ENCODE peak calls at places on chromosomes 5 and 9, in seven cellular contexts. One of them, this sample, is unnamed.

GRCh38 chr9:33852216-33852826 is 35.4 kb downstream of the UBE2R2 start:
- DNase-seq in T-helper 1 cell: peak
- DNase-seq in CD4-positive, alpha-beta T cell: peak
- DNase-seq in EH: peak
- DNase-seq in cardiac muscle cell: peak
- DNase-seq in nephron progenitor cell: peak
- DNase-seq in upper lobe of right lung: peak
- DNase-seq in this sample: no peak

GRCh38 chr9:92429866-92430265 is 5.6 kb upstream of the OMD start:
- DNase-seq in upper lobe of right lung: no peak
- DNase-seq in nephron progenitor cell: no peak
- DNase-seq in cardiac muscle cell: no peak
- DNase-seq in T-helper 1 cell: no peak
- DNase-seq in CD4-positive, alpha-beta T cell: no peak
- DNase-seq in EH: no peak
- DNase-seq in this sample: no peak

GRCh38 chr5:16844952-16845351 is 91.1 kb downstream of the MYO10 start:
- DNase-seq in cardiac muscle cell: no peak
- DNase-seq in upper lobe of right lung: no peak
- DNase-seq in nephron progenitor cell: no peak
- DNase-seq in EH: no peak
- DNase-seq in T-helper 1 cell: no peak
- DNase-seq in CD4-positive, alpha-beta T cell: no peak
- DNase-seq in this sample: no peak

GRCh38 chr9:129778469-129778868 is 24.5 kb upstream of the TOR1B start:
- DNase-seq in T-helper 1 cell: no peak
- DNase-seq in EH: no peak
- DNase-seq in upper lobe of right lung: no peak
- DNase-seq in nephron progenitor cell: no peak
- DNase-seq in cardiac muscle cell: no peak
- DNase-seq in CD4-positive, alpha-beta T cell: no peak
- DNase-seq in this sample: no peak

GRCh38 chr9:100581661-100582060 is 3.8 kb downstream of the CAVIN4 start:
- DNase-seq in nephron progenitor cell: no peak
- DNase-seq in T-helper 1 cell: no peak
- DNase-seq in cardiac muscle cell: no peak
- DNase-seq in EH: no peak
- DNase-seq in upper lobe of right lung: no peak
- DNase-seq in CD4-positive, alpha-beta T cell: no peak
- DNase-seq in this sample: no peak

GRCh38 chr5:55694152-55694830 is 17.8 kb downstream of the SLC38A9 start:
- DNase-seq in EH: peak
- DNase-seq in CD4-positive, alpha-beta T cell: no peak
- DNase-seq in nephron progenitor cell: no peak
- DNase-seq in cardiac muscle cell: peak
- DNase-seq in upper lobe of right lung: no peak
- DNase-seq in T-helper 1 cell: no peak
- DNase-seq in this sample: no peak

GRCh38 chr5:31116466-31117031 is 76.9 kb upstream of the CDH6 start:
- DNase-seq in upper lobe of right lung: no peak
- DNase-seq in nephron progenitor cell: no peak
- DNase-seq in cardiac muscle cell: peak
- DNase-seq in CD4-positive, alpha-beta T cell: no peak
- DNase-seq in EH: no peak
- DNase-seq in T-helper 1 cell: no peak
- DNase-seq in this sample: no peak

GRCh38 chr5:106171132-106171531 is 1499.6 kb downstream of the EFNA5 start:
- DNase-seq in cardiac muscle cell: peak
- DNase-seq in upper lobe of right lung: no peak
- DNase-seq in CD4-positive, alpha-beta T cell: no peak
- DNase-seq in T-helper 1 cell: no peak
- DNase-seq in nephron progenitor cell: no peak
- DNase-seq in EH: no peak
- DNase-seq in this sample: no peak

GRCh38 chr9:130707225-130707976 is 13.8 kb downstream of the EXOSC2 start:
- DNase-seq in T-helper 1 cell: peak
- DNase-seq in upper lobe of right lung: no peak
- DNase-seq in nephron progenitor cell: peak
- DNase-seq in CD4-positive, alpha-beta T cell: peak
- DNase-seq in EH: peak
- DNase-seq in cardiac muscle cell: peak
- DNase-seq in this sample: peak

GRCh38 chr5:72363146-72363802 is 43.1 kb downstream of the PTCD2 start:
- DNase-seq in upper lobe of right lung: no peak
- DNase-seq in T-helper 1 cell: no peak
- DNase-seq in CD4-positive, alpha-beta T cell: no peak
- DNase-seq in cardiac muscle cell: peak
- DNase-seq in nephron progenitor cell: no peak
- DNase-seq in EH: peak
- DNase-seq in this sample: no peak

GRCh38 chr5:133827001-133827400 is 141.4 kb downstream of the C5orf15 start:
- DNase-seq in cardiac muscle cell: no peak
- DNase-seq in EH: no peak
- DNase-seq in nephron progenitor cell: peak
- DNase-seq in upper lobe of right lung: no peak
- DNase-seq in CD4-positive, alpha-beta T cell: no peak
- DNase-seq in T-helper 1 cell: no peak
- DNase-seq in this sample: no peak

GRCh38 chr5:137492321-137492720 is 6.8 kb downstream of the SPOCK1 start:
- DNase-seq in cardiac muscle cell: peak
- DNase-seq in upper lobe of right lung: no peak
- DNase-seq in CD4-positive, alpha-beta T cell: no peak
- DNase-seq in T-helper 1 cell: no peak
- DNase-seq in nephron progenitor cell: no peak
- DNase-seq in EH: peak
- DNase-seq in this sample: no peak

GRCh38 chr5:33340195-33340594 is 100.6 kb upstream of the TARS1 start:
- DNase-seq in CD4-positive, alpha-beta T cell: no peak
- DNase-seq in T-helper 1 cell: no peak
- DNase-seq in EH: no peak
- DNase-seq in nephron progenitor cell: no peak
- DNase-seq in upper lobe of right lung: no peak
- DNase-seq in cardiac muscle cell: no peak
- DNase-seq in this sample: no peak

GRCh38 chr9:105150991-105151685 is 93.3 kb upstream of the SLC44A1 start:
- DNase-seq in cardiac muscle cell: peak
- DNase-seq in T-helper 1 cell: no peak
- DNase-seq in nephron progenitor cell: no peak
- DNase-seq in upper lobe of right lung: no peak
- DNase-seq in EH: peak
- DNase-seq in CD4-positive, alpha-beta T cell: no peak
- DNase-seq in this sample: no peak

GRCh38 chr9:112894699-112895098 is 4.0 kb upstream of the SLC46A2 start:
- DNase-seq in EH: no peak
- DNase-seq in nephron progenitor cell: no peak
- DNase-seq in CD4-positive, alpha-beta T cell: no peak
- DNase-seq in upper lobe of right lung: no peak
- DNase-seq in T-helper 1 cell: no peak
- DNase-seq in cardiac muscle cell: no peak
- DNase-seq in this sample: no peak

GRCh38 chr9:109780453-109781033 is 545 bp downstream of the PALM2AKAP2 start:
- DNase-seq in cardiac muscle cell: peak
- DNase-seq in EH: peak
- DNase-seq in CD4-positive, alpha-beta T cell: no peak
- DNase-seq in upper lobe of right lung: no peak
- DNase-seq in T-helper 1 cell: no peak
- DNase-seq in nephron progenitor cell: peak
- DNase-seq in this sample: no peak

GRCh38 chr5:136127560-136127959 is 5.1 kb upstream of the SMAD5 start:
- DNase-seq in cardiac muscle cell: no peak
- DNase-seq in upper lobe of right lung: no peak
- DNase-seq in EH: no peak
- DNase-seq in nephron progenitor cell: no peak
- DNase-seq in CD4-positive, alpha-beta T cell: no peak
- DNase-seq in T-helper 1 cell: no peak
- DNase-seq in this sample: no peak

GRCh38 chr5:3051400-3051799 is 299.9 kb upstream of the IRX2 start:
- DNase-seq in EH: no peak
- DNase-seq in nephron progenitor cell: no peak
- DNase-seq in upper lobe of right lung: no peak
- DNase-seq in cardiac muscle cell: no peak
- DNase-seq in CD4-positive, alpha-beta T cell: no peak
- DNase-seq in T-helper 1 cell: no peak
- DNase-seq in this sample: no peak

GRCh38 chr5:8321272-8321671 is 452.3 kb downstream of the MTRR start:
- DNase-seq in CD4-positive, alpha-beta T cell: no peak
- DNase-seq in T-helper 1 cell: no peak
- DNase-seq in EH: no peak
- DNase-seq in cardiac muscle cell: no peak
- DNase-seq in upper lobe of right lung: no peak
- DNase-seq in nephron progenitor cell: no peak
- DNase-seq in this sample: no peak

GRCh38 chr5:116388564-116389258 is 185.9 kb downstream of the SEMA6A start:
- DNase-seq in nephron progenitor cell: no peak
- DNase-seq in cardiac muscle cell: no peak
- DNase-seq in CD4-positive, alpha-beta T cell: no peak
- DNase-seq in T-helper 1 cell: no peak
- DNase-seq in EH: no peak
- DNase-seq in upper lobe of right lung: no peak
- DNase-seq in this sample: no peak

GRCh38 chr5:168318237-168318636 is 26.8 kb downstream of the WWC1 start:
- DNase-seq in upper lobe of right lung: no peak
- DNase-seq in EH: no peak
- DNase-seq in nephron progenitor cell: no peak
- DNase-seq in cardiac muscle cell: peak
- DNase-seq in T-helper 1 cell: no peak
- DNase-seq in CD4-positive, alpha-beta T cell: no peak
- DNase-seq in this sample: no peak

GRCh38 chr5:149550608-149551226 is 522 bp downstream of the CSNK1A1 start:
- DNase-seq in CD4-positive, alpha-beta T cell: no peak
- DNase-seq in T-helper 1 cell: no peak
- DNase-seq in cardiac muscle cell: no peak
- DNase-seq in upper lobe of right lung: no peak
- DNase-seq in nephron progenitor cell: no peak
- DNase-seq in EH: peak
- DNase-seq in this sample: no peak

GRCh38 chr9:8856686-8857329 is 1057.2 kb upstream of the DMAC1 start:
- DNase-seq in CD4-positive, alpha-beta T cell: no peak
- DNase-seq in cardiac muscle cell: no peak
- DNase-seq in EH: no peak
- DNase-seq in T-helper 1 cell: no peak
- DNase-seq in nephron progenitor cell: peak
- DNase-seq in upper lobe of right lung: no peak
- DNase-seq in this sample: no peak

GRCh38 chr9:91486699-91487497 is 63.3 kb upstream of the NFIL3 start:
- DNase-seq in T-helper 1 cell: no peak
- DNase-seq in CD4-positive, alpha-beta T cell: no peak
- DNase-seq in nephron progenitor cell: no peak
- DNase-seq in EH: peak
- DNase-seq in cardiac muscle cell: peak
- DNase-seq in upper lobe of right lung: no peak
- DNase-seq in this sample: no peak

GRCh38 chr5:166637295-166637694 is 1654.2 kb upstream of the WWC1 start:
- DNase-seq in nephron progenitor cell: no peak
- DNase-seq in EH: no peak
- DNase-seq in CD4-positive, alpha-beta T cell: no peak
- DNase-seq in cardiac muscle cell: no peak
- DNase-seq in upper lobe of right lung: no peak
- DNase-seq in T-helper 1 cell: no peak
- DNase-seq in this sample: no peak

GRCh38 chr5:38830521-38831051 is 15.2 kb upstream of the OSMR start:
- DNase-seq in CD4-positive, alpha-beta T cell: no peak
- DNase-seq in nephron progenitor cell: no peak
- DNase-seq in cardiac muscle cell: no peak
- DNase-seq in T-helper 1 cell: no peak
- DNase-seq in upper lobe of right lung: no peak
- DNase-seq in EH: peak
- DNase-seq in this sample: no peak

GRCh38 chr9:120909904-120910303 is 16.7 kb downstream of the TRAF1 start:
- DNase-seq in cardiac muscle cell: no peak
- DNase-seq in T-helper 1 cell: no peak
- DNase-seq in nephron progenitor cell: no peak
- DNase-seq in EH: no peak
- DNase-seq in CD4-positive, alpha-beta T cell: peak
- DNase-seq in upper lobe of right lung: no peak
- DNase-seq in this sample: no peak

GRCh38 chr5:159139787-159140186 is 40.1 kb upstream of the EBF1 start:
- DNase-seq in cardiac muscle cell: no peak
- DNase-seq in EH: no peak
- DNase-seq in upper lobe of right lung: no peak
- DNase-seq in nephron progenitor cell: no peak
- DNase-seq in T-helper 1 cell: no peak
- DNase-seq in CD4-positive, alpha-beta T cell: no peak
- DNase-seq in this sample: no peak

GRCh38 chr9:130271473-130271872 is 5.9 kb downstream of the HMCN2 start:
- DNase-seq in upper lobe of right lung: no peak
- DNase-seq in CD4-positive, alpha-beta T cell: no peak
- DNase-seq in nephron progenitor cell: no peak
- DNase-seq in EH: no peak
- DNase-seq in cardiac muscle cell: no peak
- DNase-seq in T-helper 1 cell: no peak
- DNase-seq in this sample: no peak

This sample was measured in NK-92 treated with Interleukin-12 subunit alpha and Interleukin-12 subunit beta, amount 100 ng/mL, for 24 hours.